ENCODE peak calls at places on chromosomes 13 and 19, in four cellular contexts. One of them, this sample, is unnamed.

GRCh38 chr13:67643656-67644055 is 413.5 kb upstream of the PCDH9 start:
- DNase-seq in K562: no peak
- DNase-seq in A549: no peak
- DNase-seq in GM12878: no peak
- DNase-seq in this sample: no peak

GRCh38 chr19:610801-611505 is 21.3 kb downstream of the HCN2 start:
- DNase-seq in K562: peak; percentile 91
- DNase-seq in A549: peak; percentile 58
- DNase-seq in GM12878: no peak
- DNase-seq in this sample: peak; percentile 76

GRCh38 chr19:16325161-16325527 is 518 bp downstream of the KLF2 start:
- DNase-seq in K562: peak; percentile 55
- DNase-seq in A549: peak; percentile 41
- DNase-seq in GM12878: no peak
- DNase-seq in this sample: no peak

GRCh38 chr13:100532836-100533435 is 55.7 kb downstream of the GGACT start:
- DNase-seq in K562: no peak
- DNase-seq in A549: no peak
- DNase-seq in GM12878: no peak
- DNase-seq in this sample: no peak

GRCh38 chr19:16895467-16896097 is 6.8 kb downstream of the F2RL3 start:
- DNase-seq in K562: no peak
- DNase-seq in A549: no peak
- DNase-seq in GM12878: no peak
- DNase-seq in this sample: no peak

GRCh38 chr13:110628952-110629701 is 13.8 kb downstream of the NAXD start:
- DNase-seq in K562: no peak
- DNase-seq in A549: no peak
- DNase-seq in GM12878: no peak
- DNase-seq in this sample: no peak

GRCh38 chr13:52751196-52751595 is 11.6 kb upstream of the CNMD start:
- DNase-seq in K562: no peak
- DNase-seq in A549: no peak
- DNase-seq in GM12878: no peak
- DNase-seq in this sample: no peak

GRCh38 chr19:1469200-1469935 is 9.6 kb downstream of the C19orf25 start:
- DNase-seq in K562: no peak
- DNase-seq in A549: no peak
- DNase-seq in GM12878: no peak
- DNase-seq in this sample: no peak

DNA sequence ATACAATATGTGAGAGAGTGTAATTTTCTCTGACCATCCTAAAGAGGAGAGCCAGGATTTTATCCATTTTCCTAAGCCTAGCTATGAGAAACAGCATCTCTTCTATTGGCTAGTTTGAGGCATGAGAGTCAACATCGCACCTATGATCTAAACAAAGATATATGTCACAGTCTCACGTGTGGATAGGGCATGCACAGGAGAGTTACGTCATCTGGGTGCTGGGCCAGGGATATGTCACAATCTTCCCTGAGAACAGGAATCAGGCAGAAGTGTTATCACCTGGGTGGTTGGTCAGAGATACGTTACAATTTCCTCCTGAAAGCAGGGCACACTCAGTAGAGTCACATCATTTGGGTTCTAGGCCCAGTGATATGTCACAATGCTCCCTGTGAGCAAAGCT is 53.9 kb upstream of the ZNF730 start:
- DNase-seq in K562: no peak
- DNase-seq in A549: no peak
- DNase-seq in GM12878: no peak
- DNase-seq in this sample: no peak
- TF ChIP-seq USF2 in K562: no peak
- TF ChIP-seq USF2 in A549: no peak
- TF ChIP-seq USF2 in GM12878: no peak
- TF ChIP-seq USF2 in this sample: no peak

GRCh38 chr19:47534628-47535027 is 19.8 kb upstream of the NAPA start:
- DNase-seq in K562: no peak
- DNase-seq in A549: no peak
- DNase-seq in GM12878: no peak
- DNase-seq in this sample: no peak
- TF ChIP-seq ELK1 in K562: no peak
- TF ChIP-seq ELK1 in A549: no peak
- TF ChIP-seq ELK1 in GM12878: no peak
- TF ChIP-seq ELK1 in this sample: no peak

DNA sequence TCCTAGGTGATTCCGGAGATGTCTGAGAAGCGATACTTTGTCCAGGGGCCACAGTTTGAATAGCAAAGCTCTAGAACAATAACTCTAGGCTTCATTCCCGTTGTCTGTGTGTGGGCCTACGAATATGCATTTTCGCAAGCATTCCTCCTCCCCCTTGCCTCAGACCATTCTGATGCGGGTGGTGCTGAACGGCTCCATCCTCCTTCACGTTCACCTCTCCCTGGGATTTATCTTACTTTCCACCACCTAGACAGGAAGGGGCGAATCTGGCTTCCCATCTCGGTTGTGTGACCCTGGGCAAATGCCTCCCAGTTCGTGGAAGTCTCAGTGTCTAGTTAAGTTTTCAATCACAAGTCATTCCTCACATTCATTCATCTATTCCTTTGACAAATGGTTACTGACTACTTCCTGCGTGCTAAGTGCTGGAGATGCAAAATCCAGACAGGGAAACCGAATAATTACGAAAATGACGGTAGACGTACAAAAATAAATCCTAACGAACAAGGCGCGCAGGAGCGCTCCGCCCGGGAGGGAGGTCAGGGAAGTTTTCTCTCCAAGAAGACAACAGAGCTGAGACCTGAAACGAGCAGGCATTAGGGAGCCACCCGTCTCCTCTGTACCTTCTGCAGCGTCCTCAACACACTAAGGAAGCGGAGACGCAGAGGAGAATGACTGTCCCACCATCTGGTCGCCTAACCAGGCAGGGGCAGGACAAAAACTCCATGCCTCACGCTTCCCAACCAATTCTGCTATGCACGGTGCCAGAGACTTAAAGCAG is 1.3 kb upstream of the CNOT3 start:
- DNase-seq in K562: no peak
- DNase-seq in A549: no peak
- DNase-seq in GM12878: no peak
- DNase-seq in this sample: peak; percentile 16
- TF ChIP-seq USF2 in K562: no peak
- TF ChIP-seq USF2 in A549: no peak
- TF ChIP-seq USF2 in GM12878: no peak
- TF ChIP-seq USF2 in this sample: no peak

GRCh38 chr13:92951273-92951820 is 275.3 kb upstream of the GPC6 start:
- DNase-seq in K562: no peak
- DNase-seq in A549: no peak
- DNase-seq in GM12878: no peak
- DNase-seq in this sample: no peak
- TF ChIP-seq ELK1 in K562: no peak
- TF ChIP-seq ELK1 in A549: no peak
- TF ChIP-seq ELK1 in GM12878: no peak
- TF ChIP-seq ELK1 in this sample: no peak

GRCh38 chr13:73335226-73335625 is 276.4 kb downstream of the KLF5 start:
- DNase-seq in K562: no peak
- DNase-seq in A549: peak; percentile 79
- DNase-seq in GM12878: peak; percentile 24
- DNase-seq in this sample: peak; percentile 65
- TF ChIP-seq USF2 in K562: no peak
- TF ChIP-seq USF2 in A549: no peak
- TF ChIP-seq USF2 in GM12878: no peak
- TF ChIP-seq USF2 in this sample: no peak

DNA sequence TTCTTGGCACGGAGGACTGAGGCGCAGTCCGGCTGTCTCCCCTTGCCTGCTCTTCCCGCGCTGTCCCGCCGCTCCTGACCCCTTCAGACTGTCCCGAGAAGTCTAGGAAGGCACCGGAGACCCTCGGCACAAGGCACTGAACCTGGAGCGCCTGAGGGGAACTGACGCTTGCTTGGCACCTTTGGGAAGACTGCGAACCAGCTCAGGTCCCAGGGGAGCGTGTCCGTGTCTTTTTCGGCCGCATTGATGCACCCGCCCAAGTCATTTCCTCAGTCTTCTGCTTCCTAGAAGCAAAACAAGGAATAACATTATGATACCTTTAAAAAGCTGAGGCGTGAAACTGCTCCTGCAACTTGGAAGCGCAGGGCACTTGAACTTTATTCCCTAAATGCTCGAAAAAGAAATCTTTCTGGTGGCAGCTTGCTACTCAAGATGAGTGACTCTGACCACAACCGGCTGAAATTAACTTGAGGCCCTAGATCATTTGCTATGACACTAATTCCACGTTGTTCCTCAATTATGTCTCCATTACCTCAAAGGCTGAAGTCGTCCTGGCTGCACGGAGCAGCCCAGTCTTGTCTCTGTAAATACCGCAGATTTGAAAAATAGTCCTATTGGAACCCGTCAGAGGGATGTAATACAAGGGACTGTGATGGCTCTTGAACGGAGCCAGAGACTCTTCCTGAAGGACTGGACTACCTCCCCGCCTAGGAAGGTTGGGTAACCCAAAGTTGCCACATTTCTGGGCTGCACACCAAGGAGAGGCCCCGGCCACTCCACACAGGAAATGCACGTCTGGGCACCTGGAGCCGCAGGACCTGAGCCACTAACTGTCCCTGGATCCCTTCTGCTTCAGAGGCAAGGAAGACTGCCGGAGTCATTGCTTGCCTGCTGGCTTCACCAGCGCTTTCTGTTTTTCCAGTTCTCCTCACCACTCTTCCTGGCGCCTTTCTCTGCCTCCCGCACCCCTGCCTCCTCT is 947 bp upstream of the FLT1 start:
- DNase-seq in K562: no peak
- DNase-seq in A549: no peak
- DNase-seq in GM12878: no peak
- DNase-seq in this sample: no peak
- TF ChIP-seq ELK1 in K562: no peak
- TF ChIP-seq ELK1 in A549: no peak
- TF ChIP-seq ELK1 in GM12878: no peak
- TF ChIP-seq ELK1 in this sample: no peak

DNA sequence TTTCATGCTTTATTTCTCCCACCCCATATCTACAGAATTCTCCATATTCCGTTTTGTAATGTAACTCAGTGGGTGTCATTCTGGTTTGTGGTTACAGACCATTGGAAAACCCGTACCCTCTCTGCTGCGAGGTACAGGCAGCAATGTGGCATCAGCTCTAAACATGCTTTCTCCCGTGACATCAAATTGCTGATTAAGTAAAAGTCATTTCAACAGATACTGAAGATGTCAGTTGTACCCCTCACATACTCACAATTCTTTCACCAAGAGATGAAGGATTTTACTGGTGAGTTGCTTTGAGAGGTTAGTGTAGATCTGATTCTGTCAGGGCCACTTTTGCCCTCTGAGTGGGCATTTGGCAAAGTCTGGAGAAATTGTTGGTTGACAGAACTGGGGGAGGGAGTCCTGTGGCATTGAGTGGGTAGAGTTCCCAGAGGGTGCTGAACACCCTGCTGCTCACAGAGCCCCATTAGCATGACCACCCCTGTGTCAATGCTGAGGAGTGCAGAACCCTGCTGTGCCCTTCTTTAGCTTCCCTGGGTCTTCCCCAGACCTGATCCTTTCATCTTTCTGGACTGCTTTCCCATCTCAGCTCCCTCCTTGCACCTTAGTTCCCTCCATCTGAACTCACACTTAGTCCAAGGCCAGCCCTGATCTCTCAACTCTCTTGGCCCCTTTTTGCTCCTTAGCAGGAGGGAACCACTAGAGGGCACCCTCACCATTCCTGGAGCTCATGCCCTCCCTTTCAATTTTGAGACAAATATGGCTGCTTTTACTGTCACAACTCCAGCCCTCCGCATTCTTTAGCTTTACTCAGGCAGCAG is 39.9 kb upstream of the CEACAM8 start:
- DNase-seq in K562: peak; percentile 63
- DNase-seq in A549: peak; percentile 71
- DNase-seq in GM12878: no peak
- DNase-seq in this sample: peak; percentile 20
- TF ChIP-seq USF2 in K562: no peak
- TF ChIP-seq USF2 in A549: no peak
- TF ChIP-seq USF2 in GM12878: no peak
- TF ChIP-seq USF2 in this sample: no peak

DNA sequence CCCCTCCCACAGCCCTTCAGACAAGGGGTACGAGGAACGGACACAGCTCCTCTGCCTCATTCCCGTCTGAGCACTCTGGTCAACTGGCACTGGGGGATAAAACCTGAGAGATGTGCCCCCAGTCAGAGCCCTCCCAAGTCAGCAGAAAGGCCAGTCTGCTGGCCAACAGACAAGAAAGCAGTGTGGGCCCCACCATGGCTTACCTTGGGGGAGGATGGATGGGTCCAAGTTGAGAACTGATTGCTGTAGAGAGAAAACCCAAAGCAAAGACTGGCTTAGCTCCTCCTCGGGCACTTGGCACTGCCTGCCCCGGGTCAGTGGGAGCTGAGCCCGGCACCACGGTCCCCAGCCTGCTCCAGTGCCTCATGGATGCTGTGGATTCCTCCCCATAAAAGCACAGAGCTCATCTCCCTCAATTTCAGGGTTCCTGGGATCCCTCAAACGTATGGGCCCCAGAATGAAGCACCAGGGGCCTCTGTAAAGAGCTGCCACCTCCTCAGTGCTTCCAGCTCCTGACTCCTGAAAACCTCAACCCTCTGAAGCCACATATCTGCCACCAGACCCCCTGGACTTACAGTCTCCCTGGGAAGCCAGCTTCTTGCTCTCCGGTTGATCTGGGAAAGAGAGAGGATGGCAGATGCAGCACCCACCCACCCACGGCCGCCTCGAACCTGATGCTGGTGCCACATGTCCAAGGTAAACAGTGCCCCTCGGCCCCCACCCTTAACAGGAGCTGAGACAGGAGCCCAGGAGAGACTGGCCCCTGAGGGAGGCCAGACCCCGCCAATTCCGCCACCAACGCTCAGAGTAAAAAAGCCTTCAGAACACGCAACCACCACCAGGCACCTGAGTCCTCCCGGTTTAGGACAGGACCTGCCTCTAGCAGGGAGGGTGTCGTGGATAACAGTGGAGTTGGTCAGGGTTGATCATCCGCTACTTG is 3.3 kb downstream of the KHSRP start:
- DNase-seq in K562: no peak
- DNase-seq in A549: no peak
- DNase-seq in GM12878: no peak
- DNase-seq in this sample: no peak
- TF ChIP-seq ELK1 in K562: no peak
- TF ChIP-seq ELK1 in A549: no peak
- TF ChIP-seq ELK1 in GM12878: no peak
- TF ChIP-seq ELK1 in this sample: no peak

This sample was measured in IMR-90.